ENCODE peak calls at places on chromosomes 6 and 20, in five cellular contexts. One of them, this sample, is unnamed.
A peak's percentile ranks its signal among the peaks of the same experiment; 100 is the strongest.

GRCh38 chr20:36925234-36925633 is 26.3 kb downstream of the SAMHD1 start:
- DNase-seq in stomach: no peak
- DNase-seq in transverse colon: no peak
- DNase-seq in H1: no peak
- DNase-seq in fibroblast of pulmonary artery: no peak
- DNase-seq in this sample: no peak

GRCh38 chr6:67694127-67694526 is 941.0 kb upstream of the ADGRB3 start:
- DNase-seq in fibroblast of pulmonary artery: no peak
- DNase-seq in H1: no peak
- DNase-seq in transverse colon: no peak
- DNase-seq in stomach: no peak
- DNase-seq in this sample: no peak

GRCh38 chr20:5845686-5846651 is 95.8 kb downstream of the SHLD1 start:
- DNase-seq in H1: no peak
- DNase-seq in stomach: no peak
- DNase-seq in transverse colon: no peak
- DNase-seq in fibroblast of pulmonary artery: peak; percentile 74
- DNase-seq in this sample: peak; percentile 22

GRCh38 chr6:120873125-120873865 is 461.0 kb downstream of the TBC1D32 start:
- DNase-seq in stomach: no peak
- DNase-seq in transverse colon: no peak
- DNase-seq in fibroblast of pulmonary artery: no peak
- DNase-seq in H1: no peak
- DNase-seq in this sample: no peak

GRCh38 chr6:139109558-139109957 is 25.3 kb upstream of the HECA start:
- DNase-seq in stomach: no peak
- DNase-seq in transverse colon: no peak
- DNase-seq in fibroblast of pulmonary artery: peak; percentile 57
- DNase-seq in H1: no peak
- DNase-seq in this sample: peak; percentile 27

GRCh38 chr6:11601776-11602605 is 64.4 kb downstream of the TMEM170B start:
- DNase-seq in stomach: no peak
- DNase-seq in fibroblast of pulmonary artery: no peak
- DNase-seq in H1: no peak
- DNase-seq in transverse colon: no peak
- DNase-seq in this sample: no peak

GRCh38 chr20:62735331-62735821 is 26.7 kb downstream of the NTSR1 start:
- DNase-seq in H1: no peak
- DNase-seq in transverse colon: peak; percentile 5
- DNase-seq in fibroblast of pulmonary artery: no peak
- DNase-seq in stomach: no peak
- DNase-seq in this sample: no peak

GRCh38 chr6:163490826-163491577 is 76.5 kb downstream of the QKI start:
- DNase-seq in stomach: peak; percentile 88
- DNase-seq in fibroblast of pulmonary artery: peak; percentile 59
- DNase-seq in H1: no peak
- DNase-seq in transverse colon: peak; percentile 74
- DNase-seq in this sample: peak; percentile 36

GRCh38 chr20:878511-879307 is 37.4 kb downstream of the ANGPT4 start:
- DNase-seq in fibroblast of pulmonary artery: peak; percentile 49
- DNase-seq in H1: no peak
- DNase-seq in transverse colon: no peak
- DNase-seq in stomach: no peak
- DNase-seq in this sample: peak; percentile 41

GRCh38 chr20:36384022-36384619 is 78.0 kb downstream of the DLGAP4 start:
- DNase-seq in stomach: no peak
- DNase-seq in fibroblast of pulmonary artery: peak; percentile 44
- DNase-seq in transverse colon: no peak
- DNase-seq in H1: peak; percentile 63
- DNase-seq in this sample: peak; percentile 33

GRCh38 chr6:63597142-63598000 is 25.1 kb downstream of the LOC128125822 start:
- DNase-seq in H1: no peak
- DNase-seq in stomach: no peak
- DNase-seq in transverse colon: no peak
- DNase-seq in fibroblast of pulmonary artery: peak; percentile 8
- DNase-seq in this sample: no peak

GRCh38 chr20:4962257-4962855 is 39.0 kb downstream of the SLC23A2 start:
- DNase-seq in transverse colon: no peak
- DNase-seq in stomach: no peak
- DNase-seq in H1: no peak
- DNase-seq in fibroblast of pulmonary artery: no peak
- DNase-seq in this sample: no peak

GRCh38 chr6:20312581-20312980 is 89.1 kb upstream of the E2F3 start:
- DNase-seq in stomach: no peak
- DNase-seq in H1: no peak
- DNase-seq in transverse colon: no peak
- DNase-seq in fibroblast of pulmonary artery: no peak
- DNase-seq in this sample: no peak

GRCh38 chr20:38201356-38201755 is 36.3 kb upstream of the TGM2 start:
- DNase-seq in stomach: no peak
- DNase-seq in transverse colon: no peak
- DNase-seq in fibroblast of pulmonary artery: peak; percentile 68
- DNase-seq in H1: no peak
- DNase-seq in this sample: peak; percentile 74

GRCh38 chr20:45100563-45101245 is at the start of gene KCNS1:
- DNase-seq in fibroblast of pulmonary artery: no peak
- DNase-seq in H1: peak; percentile 34
- DNase-seq in stomach: no peak
- DNase-seq in transverse colon: no peak
- DNase-seq in this sample: no peak

GRCh38 chr6:147621280-147621679 is 112.8 kb downstream of the SAMD5 start:
- DNase-seq in H1: no peak
- DNase-seq in fibroblast of pulmonary artery: peak; percentile 36
- DNase-seq in stomach: no peak
- DNase-seq in transverse colon: no peak
- DNase-seq in this sample: peak; percentile 19

GRCh38 chr6:142863981-142864380 is 81.0 kb downstream of the HIVEP2 start:
- DNase-seq in stomach: no peak
- DNase-seq in H1: no peak
- DNase-seq in fibroblast of pulmonary artery: no peak
- DNase-seq in transverse colon: no peak
- DNase-seq in this sample: no peak

GRCh38 chr6:89612121-89612520 is 26.4 kb downstream of the LYRM2 start:
- DNase-seq in transverse colon: no peak
- DNase-seq in stomach: no peak
- DNase-seq in H1: peak; percentile 9
- DNase-seq in fibroblast of pulmonary artery: no peak
- DNase-seq in this sample: no peak

GRCh38 chr6:31575335-31575901 is at the start of gene TNF:
- DNase-seq in fibroblast of pulmonary artery: no peak
- DNase-seq in stomach: peak; percentile 32
- DNase-seq in transverse colon: peak; percentile 68
- DNase-seq in H1: no peak
- DNase-seq in this sample: no peak

GRCh38 chr6:142378138-142378875 is 76.5 kb downstream of the ADGRG6 start:
- DNase-seq in fibroblast of pulmonary artery: peak; percentile 95
- DNase-seq in transverse colon: no peak
- DNase-seq in stomach: no peak
- DNase-seq in H1: no peak
- DNase-seq in this sample: peak; percentile 99

GRCh38 chr6:140077712-140078551 is 703.5 kb upstream of the CITED2 start:
- DNase-seq in fibroblast of pulmonary artery: no peak
- DNase-seq in stomach: no peak
- DNase-seq in H1: no peak
- DNase-seq in transverse colon: no peak
- DNase-seq in this sample: no peak

GRCh38 chr20:36821964-36822437 is 48.4 kb upstream of the DSN1 start:
- DNase-seq in transverse colon: no peak
- DNase-seq in stomach: peak; percentile 38
- DNase-seq in H1: no peak
- DNase-seq in fibroblast of pulmonary artery: no peak
- DNase-seq in this sample: no peak

GRCh38 chr6:3252861-3253596 is 5.7 kb upstream of the PSMG4 start:
- DNase-seq in stomach: no peak
- DNase-seq in transverse colon: no peak
- DNase-seq in H1: no peak
- DNase-seq in fibroblast of pulmonary artery: no peak
- DNase-seq in this sample: no peak

GRCh38 chr20:10505320-10506226 is 70.5 kb downstream of the SLX4IP start:
- DNase-seq in stomach: no peak
- DNase-seq in transverse colon: peak; percentile 38
- DNase-seq in fibroblast of pulmonary artery: peak; percentile 44
- DNase-seq in H1: no peak
- DNase-seq in this sample: peak; percentile 56

GRCh38 chr6:139981810-139982550 is 607.5 kb upstream of the CITED2 start:
- DNase-seq in stomach: no peak
- DNase-seq in transverse colon: peak; percentile 20
- DNase-seq in H1: no peak
- DNase-seq in fibroblast of pulmonary artery: peak; percentile 71
- DNase-seq in this sample: peak; percentile 50

GRCh38 chr20:62536731-62537401 is 61.1 kb upstream of the GATA5 start:
- DNase-seq in stomach: no peak
- DNase-seq in transverse colon: no peak
- DNase-seq in fibroblast of pulmonary artery: no peak
- DNase-seq in H1: no peak
- DNase-seq in this sample: no peak

GRCh38 chr6:119575721-119576120 is 226.2 kb upstream of the MAN1A1 start:
- DNase-seq in fibroblast of pulmonary artery: peak; percentile 26
- DNase-seq in stomach: no peak
- DNase-seq in transverse colon: no peak
- DNase-seq in H1: no peak
- DNase-seq in this sample: peak; percentile 33

GRCh38 chr6:70215460-70215859 is 87.4 kb downstream of the COL9A1 start:
- DNase-seq in transverse colon: no peak
- DNase-seq in stomach: no peak
- DNase-seq in H1: no peak
- DNase-seq in fibroblast of pulmonary artery: no peak
- DNase-seq in this sample: no peak
- H3K4me3 ChIP-seq in transverse colon: no peak overlapping the region
- H3K4me3 ChIP-seq in stomach: no peak overlapping the region
- H3K4me3 ChIP-seq in H1: no peak overlapping the region
- H3K4me3 ChIP-seq in fibroblast of pulmonary artery: no peak overlapping the region
- H3K4me3 ChIP-seq in this sample: no peak overlapping the region

DNA sequence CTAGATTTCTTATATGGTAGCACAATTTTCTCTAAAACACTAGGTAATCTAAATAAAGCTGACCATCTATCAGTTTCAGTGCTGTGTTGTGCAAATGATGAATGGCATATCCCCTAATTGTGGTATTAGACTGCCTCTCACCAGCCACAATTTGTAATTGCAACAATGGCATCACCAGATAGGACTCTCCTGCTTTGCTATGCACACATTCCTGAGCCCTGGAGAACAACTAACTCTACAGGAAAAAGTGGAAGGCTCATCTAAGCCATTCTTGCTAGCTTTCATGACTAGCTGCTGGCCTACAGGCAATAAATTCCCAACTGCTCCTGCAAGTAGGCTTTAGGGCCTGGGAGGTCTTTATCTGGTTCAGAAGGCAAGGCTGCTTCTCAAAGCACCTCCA is 974.1 kb downstream of the EYS start:
- DNase-seq in H1: no peak
- DNase-seq in fibroblast of pulmonary artery: peak; percentile 72
- DNase-seq in transverse colon: no peak
- DNase-seq in stomach: no peak
- DNase-seq in this sample: no peak
- TF ChIP-seq CTCF in H1: peak; percentile 16
- TF ChIP-seq CTCF in fibroblast of pulmonary artery: peak; percentile 51
- TF ChIP-seq CTCF in transverse colon: no peak
- TF ChIP-seq CTCF in stomach: no peak
- TF ChIP-seq CTCF in this sample: no peak

DNA sequence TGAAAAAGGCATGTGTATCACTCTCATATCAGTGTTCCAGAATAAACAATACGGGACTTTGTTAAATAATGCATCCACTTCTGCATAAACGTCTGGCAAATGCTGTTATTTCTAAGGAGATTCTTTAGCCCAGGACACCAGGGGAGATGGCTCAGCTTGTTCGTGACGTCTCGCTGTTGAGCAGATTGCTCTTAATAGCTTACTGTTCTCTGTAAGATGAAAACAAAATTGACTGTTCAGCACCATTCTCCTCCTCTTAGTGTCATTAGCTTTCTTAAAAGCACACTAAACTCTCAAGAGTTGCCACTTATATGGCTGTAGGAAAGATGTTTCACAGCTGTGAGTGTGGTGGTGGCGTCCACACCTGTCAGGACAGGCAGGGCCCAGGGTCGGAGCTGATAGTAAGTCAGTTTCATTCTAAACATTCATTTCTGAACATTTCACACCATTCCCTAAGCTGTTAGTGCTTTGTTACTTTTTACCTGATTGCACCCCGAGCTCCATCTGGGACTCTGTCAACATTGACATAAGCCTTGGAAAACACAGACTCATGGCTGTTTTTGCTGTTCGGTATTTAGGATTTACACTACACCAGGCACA is 132.1 kb downstream of the ZDHHC14 start:
- DNase-seq in stomach: no peak
- DNase-seq in H1: no peak
- DNase-seq in transverse colon: no peak
- DNase-seq in fibroblast of pulmonary artery: no peak
- DNase-seq in this sample: no peak
- H3K4me3 ChIP-seq in stomach: no peak overlapping the region
- H3K4me3 ChIP-seq in H1: no peak overlapping the region
- H3K4me3 ChIP-seq in transverse colon: no peak overlapping the region
- H3K4me3 ChIP-seq in fibroblast of pulmonary artery: no peak overlapping the region
- H3K4me3 ChIP-seq in this sample: no peak overlapping the region

GRCh38 chr20:25081065-25081729 is 744 bp downstream of the VSX1 start:
- DNase-seq in transverse colon: no peak
- DNase-seq in stomach: peak; percentile 28
- DNase-seq in H1: no peak
- DNase-seq in fibroblast of pulmonary artery: peak; percentile 22
- DNase-seq in this sample: peak; percentile 12
- TF ChIP-seq CTCF in transverse colon: no peak
- TF ChIP-seq CTCF in stomach: no peak
- TF ChIP-seq CTCF in H1: peak; percentile 29
- TF ChIP-seq CTCF in fibroblast of pulmonary artery: no peak
- TF ChIP-seq CTCF in this sample: no peak

DNA sequence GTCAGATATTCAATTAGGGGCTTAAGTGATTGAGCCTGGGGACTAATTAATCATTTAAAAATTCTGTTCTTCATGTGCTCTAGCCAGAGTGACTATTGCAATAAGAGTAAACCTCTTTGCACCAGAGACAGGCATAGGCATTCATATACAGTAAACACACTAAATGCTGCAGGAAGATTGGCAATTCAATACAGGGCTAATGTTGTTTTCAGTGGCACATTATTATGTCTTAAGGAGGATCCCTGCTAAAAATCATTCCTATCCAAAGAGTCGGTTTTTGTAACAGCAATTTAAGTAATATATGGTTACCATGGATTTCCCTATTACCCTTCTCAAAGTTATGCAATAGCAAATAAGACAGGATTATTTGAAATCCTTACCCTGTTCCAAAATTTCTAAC is 1.3 kb downstream of the PDE7B start:
- DNase-seq in transverse colon: no peak
- DNase-seq in fibroblast of pulmonary artery: peak; percentile 29
- DNase-seq in stomach: no peak
- DNase-seq in H1: no peak
- DNase-seq in this sample: peak; percentile 44
- H3K4me3 ChIP-seq in transverse colon: no peak overlapping the region
- H3K4me3 ChIP-seq in fibroblast of pulmonary artery: peak overlapping the region; percentile 73
- H3K4me3 ChIP-seq in stomach: peak overlapping the region; percentile 37
- H3K4me3 ChIP-seq in H1: no peak overlapping the region
- H3K4me3 ChIP-seq in this sample: peak overlapping the region; percentile 61

This sample was measured in fibroblast of the aortic adventitia.